ENCODE peak calls at places on chromosomes 1 and 21, in eight cellular contexts. P is AG04449, D is cardiac fibroblast, J is colonic mucosa, C is adrenal gland, A is psoas muscle, Q is BJ, V is epithelial cell of esophagus. S is an unnamed sample.

GRCh38 chr1:245205396-245205795 is 50.6 kb downstream of the KIF26B start:
- DNase-seq in Q (no peak), P (no peak), D (no peak), V (no peak), C (no peak), J (no peak), A (no peak), S (no peak)

GRCh38 chr1:226217273-226217672 is 6.2 kb upstream of the MIXL1 start:
- DNase-seq in A (no peak), D (peak), V (no peak), C (no peak), P (no peak), Q (no peak), J (no peak), S (no peak)

GRCh38 chr1:59596432-59596831 is 218.3 kb upstream of the HOOK1 start:
- DNase-seq in P (no peak), D (peak), Q (peak), V (peak), A (no peak), J (no peak), C (no peak), S (peak)

GRCh38 chr1:229855999-229856650 is 210.9 kb upstream of the GALNT2 start:
- DNase-seq in Q (no peak), D (no peak), P (no peak), A (no peak), J (no peak), C (no peak), V (no peak), S (no peak)

GRCh38 chr1:156494309-156494895 is 6.2 kb downstream of the MEF2D start:
- DNase-seq in D (no peak), A (peak), P (no peak), V (no peak), Q (no peak), J (no peak), C (peak), S (no peak)

GRCh38 chr1:205983925-205984725 is 19.1 kb downstream of the RAB7B start:
- DNase-seq in Q (no peak), D (peak), J (peak), P (no peak), C (peak), V (peak), A (peak), S (no peak)

GRCh38 chr1:46301406-46302090 is 1.9 kb downstream of the LRRC41 start:
- DNase-seq in P (no peak), D (peak), Q (no peak), C (peak), A (peak), V (peak), J (peak), S (peak)

GRCh38 chr1:148263128-148263905 is 111.2 kb upstream of the NBPF11 start:
- DNase-seq in P (no peak), C (peak), V (peak), A (peak), J (peak), Q (no peak), D (peak), S (no peak)

GRCh38 chr1:219903353-219903871 is 24.9 kb downstream of the SLC30A10 start:
- DNase-seq in P (no peak), Q (no peak), A (no peak), D (no peak), V (no peak), C (no peak), J (no peak), S (no peak)

GRCh38 chr1:243271990-243272389 is 16.1 kb downstream of the SDCCAG8 start:
- DNase-seq in A (no peak), P (no peak), D (no peak), C (no peak), Q (no peak), V (no peak), J (no peak), S (no peak)

GRCh38 chr1:3530086-3530930 is 75.8 kb downstream of the ARHGEF16 start:
- DNase-seq in D (no peak), V (peak), C (no peak), A (no peak), J (peak), Q (no peak), P (no peak), S (no peak)

GRCh38 chr1:25232866-25233784 is 823 bp upstream of the SYF2 start:
- DNase-seq in Q (no peak), V (peak), J (peak), C (peak), A (peak), P (peak), D (peak), S (peak)

GRCh38 chr1:180940445-180940844 is 27.7 kb downstream of the KIAA1614 start:
- DNase-seq in Q (no peak), D (no peak), A (no peak), J (no peak), C (no peak), V (no peak), P (no peak), S (no peak)

GRCh38 chr1:202135221-202135721 is 9.3 kb downstream of the ARL8A start:
- DNase-seq in J (peak), P (no peak), D (peak), C (peak), Q (no peak), A (no peak), V (peak), S (peak)

GRCh38 chr21:25967566-25968438 is 202.8 kb downstream of the APP start:
- DNase-seq in J (no peak), A (no peak), P (no peak), Q (no peak), V (peak), D (peak), C (no peak), S (no peak)

GRCh38 chr1:229579101-229579651 is 20.7 kb upstream of the ABCB10 start:
- DNase-seq in P (no peak), D (peak), J (no peak), A (no peak), V (peak), Q (no peak), C (peak), S (no peak)

GRCh38 chr1:14254184-14254583 is 344.3 kb upstream of the KAZN start:
- DNase-seq in J (no peak), V (no peak), C (no peak), D (peak), Q (no peak), P (no peak), A (no peak), S (no peak)

GRCh38 chr1:100927276-100927675 is 31.4 kb downstream of the SLC30A7 start:
- DNase-seq in Q (no peak), A (no peak), D (no peak), J (no peak), P (no peak), C (no peak), V (peak), S (no peak)

GRCh38 chr1:32400876-32401631 is 6.8 kb upstream of the BSDC1 start:
- DNase-seq in J (peak), V (peak), P (peak), D (peak), C (peak), Q (peak), A (peak), S (peak)

GRCh38 chr1:24438423-24438901 is 22.9 kb downstream of the NIPAL3 start:
- DNase-seq in Q (no peak), D (peak), A (peak), C (no peak), J (no peak), P (no peak), V (no peak), S (no peak)

GRCh38 chr1:169866577-169866976 is 27.1 kb downstream of the SCYL3 start:
- DNase-seq in V (no peak), Q (no peak), D (no peak), C (no peak), A (no peak), J (no peak), P (no peak), S (no peak)

GRCh38 chr1:225602590-225603206 is 50.2 kb downstream of the ENAH start:
- DNase-seq in C (no peak), A (no peak), D (no peak), V (no peak), J (no peak), P (no peak), Q (no peak), S (no peak)

GRCh38 chr1:8412183-8412831 is 94.4 kb downstream of the SLC45A1 start:
- DNase-seq in V (peak), J (no peak), P (peak), A (no peak), Q (peak), D (peak), C (peak), S (no peak)

GRCh38 chr1:196075621-196076020 is 532.6 kb downstream of the KCNT2 start:
- DNase-seq in P (no peak), A (no peak), C (no peak), V (no peak), D (no peak), J (no peak), Q (no peak), S (no peak)

GRCh38 chr1:77378723-77379533 is 97.1 kb downstream of the AK5 start:
- DNase-seq in J (no peak), A (no peak), V (no peak), Q (no peak), D (peak), P (no peak), C (no peak), S (no peak)

GRCh38 chr1:68225781-68226180 is 6.5 kb downstream of the WLS start:
- DNase-seq in Q (no peak), C (no peak), J (no peak), V (peak), P (no peak), A (no peak), D (no peak), S (no peak)

GRCh38 chr1:224565186-224565585 is 50.9 kb upstream of the CNIH3 start:
- DNase-seq in A (peak), P (peak), C (peak), D (peak), Q (peak), J (no peak), V (peak), S (no peak)

GRCh38 chr1:30928789-30929134 is 20.2 kb upstream of the SDC3 start:
- DNase-seq in A (no peak), D (no peak), V (no peak), C (no peak), P (no peak), Q (no peak), J (no peak), S (no peak)

GRCh38 chr1:30930631-30931173 is 22.1 kb upstream of the SDC3 start:
- DNase-seq in A (no peak), P (no peak), C (no peak), V (no peak), D (no peak), J (no peak), Q (no peak), S (no peak)

GRCh38 chr1:30928171-30928570 is 19.6 kb upstream of the SDC3 start:
- DNase-seq in A (no peak), P (no peak), V (no peak), C (no peak), D (no peak), Q (no peak), J (no peak), S (no peak)

GRCh38 chr1:30929944-30930525 is 21.5 kb upstream of the SDC3 start:
- DNase-seq in C (no peak), V (no peak), D (no peak), A (no peak), P (no peak), Q (no peak), J (no peak), S (no peak)

DNA sequence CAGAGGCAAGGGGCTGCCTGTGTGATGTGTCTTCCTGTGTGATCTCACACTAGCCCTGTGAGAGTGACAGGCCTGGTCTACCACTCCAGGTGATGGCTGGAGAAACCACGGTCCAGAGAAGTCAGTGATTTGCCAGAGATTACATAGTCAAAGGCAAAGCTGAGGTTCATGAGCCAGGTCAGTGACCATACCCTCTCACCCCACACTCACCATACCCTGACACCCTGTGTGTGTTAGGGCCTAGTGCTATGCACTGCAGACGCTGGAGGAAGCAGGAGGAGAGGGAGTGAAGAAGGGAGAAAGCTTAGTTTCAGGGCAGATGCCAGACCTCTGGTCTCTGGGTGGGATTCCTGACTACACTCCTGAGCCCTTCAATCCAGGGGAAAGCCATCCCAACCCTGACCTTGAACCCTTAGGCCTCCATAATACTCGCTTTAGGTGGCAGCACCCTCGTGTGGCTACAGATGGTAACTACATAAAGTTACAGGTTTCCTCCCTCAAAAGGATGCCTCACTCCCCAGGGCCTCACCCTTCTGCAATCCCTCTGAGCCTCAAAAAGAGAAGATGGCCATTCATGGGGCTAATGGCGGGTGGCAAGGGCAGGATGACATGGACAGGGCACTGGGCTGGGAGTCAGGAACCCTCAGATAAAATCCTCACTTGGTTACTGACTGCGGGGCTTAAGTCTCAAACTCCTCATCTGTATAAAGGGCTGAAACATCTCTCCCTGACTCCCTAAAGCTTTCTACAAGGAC is 20.8 kb upstream of the SDC3 start:
- DNase-seq in D (peak), V (peak), C (peak), P (no peak), Q (no peak), A (no peak), J (peak), S (no peak)
- TF ChIP-seq CTCF in D (peak), V (peak), C (peak), P (peak), Q (peak), A (peak), J (peak), S (peak)

GRCh38 chr1:211648980-211649934 is 26.2 kb downstream of the NEK2 start:
- DNase-seq in V (no peak), P (no peak), J (peak), C (no peak), Q (no peak), D (peak), A (no peak), S (no peak)
- TF ChIP-seq CTCF in V (no peak), P (peak), J (no peak), C (peak), Q (peak), D (no peak), A (no peak), S (no peak)

GRCh38 chr1:112927462-112927971 is 28.5 kb downstream of the SLC16A1 start:
- DNase-seq in V (no peak), Q (no peak), C (no peak), A (no peak), D (no peak), J (no peak), P (no peak), S (no peak)

GRCh38 chr1:112923956-112924349 is 32.0 kb downstream of the SLC16A1 start:
- DNase-seq in C (no peak), D (no peak), J (no peak), A (no peak), V (no peak), P (no peak), Q (no peak), S (no peak)

GRCh38 chr1:112923234-112923955 is 32.6 kb downstream of the SLC16A1 start:
- DNase-seq in J (no peak), V (no peak), A (no peak), Q (no peak), D (no peak), P (no peak), C (no peak), S (no peak)

GRCh38 chr1:112926858-112927257 is 29.1 kb downstream of the SLC16A1 start:
- DNase-seq in V (no peak), Q (no peak), P (no peak), J (no peak), A (no peak), D (no peak), C (no peak), S (no peak)

DNA sequence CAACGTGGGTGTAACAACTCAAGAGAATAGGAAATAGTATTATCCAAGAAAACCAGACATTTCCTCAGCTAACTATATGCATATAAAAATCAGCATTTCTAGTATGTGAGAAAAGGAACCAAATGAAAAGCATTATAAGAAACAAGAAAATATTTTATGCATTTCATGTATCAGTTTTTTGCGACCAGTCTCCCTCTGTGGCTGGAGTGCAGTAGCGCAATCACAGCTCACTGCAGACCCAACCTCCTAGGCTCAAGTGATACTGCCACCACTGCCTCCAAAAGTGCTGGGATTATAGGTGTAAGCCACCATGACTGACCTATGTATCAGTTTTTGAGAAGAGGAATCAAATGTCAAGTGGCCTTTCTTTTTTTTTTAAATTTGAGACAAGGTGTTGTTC is 31.0 kb downstream of the SLC16A1 start:
- DNase-seq in A (no peak), C (no peak), Q (no peak), V (no peak), D (no peak), J (no peak), P (no peak), S (no peak)
- TF ChIP-seq CTCF in A (no peak), C (no peak), Q (peak), V (peak), D (no peak), J (no peak), P (no peak), S (no peak)

GRCh38 chr21:14383596-14384210 is 757 bp upstream of the HSPA13 start:
- DNase-seq in A (no peak), V (no peak), J (no peak), D (peak), Q (no peak), P (no peak), C (peak), S (no peak)
- TF ChIP-seq CTCF in A (no peak), V (no peak), J (no peak), D (no peak), Q (peak), P (peak), C (no peak), S (no peak)

DNA sequence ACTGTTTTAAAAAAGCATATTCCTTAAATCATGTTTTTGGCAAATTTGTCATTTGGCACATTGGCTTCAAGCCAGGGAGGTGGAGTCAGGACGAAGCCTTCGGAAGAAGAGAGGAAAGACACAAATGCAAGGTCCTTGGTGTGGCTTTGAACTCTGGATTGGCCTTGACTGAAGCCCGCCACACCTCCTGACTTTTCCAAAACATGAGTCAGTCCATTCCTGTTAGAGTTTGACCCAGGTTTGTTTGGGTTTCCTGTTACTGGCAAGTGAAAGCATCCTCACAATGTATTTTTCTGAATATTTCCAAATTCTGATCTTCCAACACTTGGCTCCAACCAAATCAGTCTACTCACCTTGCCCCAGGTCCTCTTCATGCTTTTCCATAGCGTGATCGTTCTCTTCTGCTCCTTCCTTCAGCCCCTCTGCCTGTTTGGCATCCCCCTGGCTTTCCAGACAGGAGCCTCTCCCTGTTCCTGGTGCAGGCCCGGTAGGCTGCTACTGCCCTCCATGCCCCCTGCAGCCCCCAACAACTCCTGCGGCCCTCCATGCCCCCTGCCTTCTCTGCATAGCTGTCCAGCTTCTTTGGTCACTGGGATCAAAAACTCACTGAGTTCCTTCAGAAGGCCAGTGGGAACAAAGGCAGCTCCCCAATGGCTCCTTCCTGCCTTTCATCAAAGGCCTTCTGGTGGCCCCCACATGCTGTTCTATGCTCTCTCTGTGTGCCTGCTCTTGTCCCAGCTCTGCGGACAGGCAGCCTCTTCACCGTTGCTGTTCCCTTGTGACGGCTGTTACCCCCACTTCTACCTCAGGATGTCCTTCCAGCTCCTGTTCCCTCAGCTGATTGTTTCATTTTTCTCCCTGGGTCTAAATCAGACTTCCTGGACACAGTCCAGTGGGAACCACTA is 30.4 kb upstream of the SLC30A1 start:
- DNase-seq in A (no peak), D (peak), P (no peak), Q (no peak), J (peak), V (peak), C (peak), S (no peak)
- TF ChIP-seq CTCF in A (no peak), D (no peak), P (no peak), Q (no peak), J (no peak), V (no peak), C (no peak), S (no peak)

DNA sequence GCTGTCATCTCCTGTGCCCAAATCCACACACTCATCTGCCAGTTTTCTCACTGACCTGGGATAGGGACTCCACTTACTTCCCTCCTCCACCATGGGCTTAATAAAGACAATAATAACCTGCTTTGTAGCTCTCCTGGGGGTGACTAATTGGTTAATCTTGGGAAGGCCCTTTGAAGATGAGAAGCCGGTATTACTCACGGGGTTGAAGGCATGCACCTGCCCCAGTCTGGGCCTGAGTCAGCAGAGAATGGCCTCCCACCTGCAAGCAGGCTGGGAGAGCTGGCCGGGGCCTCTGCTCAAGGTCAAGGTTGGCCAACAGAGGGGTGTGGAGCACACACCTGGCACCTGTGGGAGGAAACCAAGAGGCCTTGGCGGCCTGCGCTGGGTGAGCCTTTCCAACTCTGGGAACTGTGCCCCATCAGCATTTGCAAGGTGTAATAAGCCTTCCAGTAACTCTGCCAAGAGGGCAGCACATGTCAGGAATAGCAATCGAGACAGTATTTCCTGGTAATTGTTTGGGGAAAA is 49.1 kb downstream of the TOMM20 start:
- DNase-seq in V (peak), Q (no peak), D (no peak), C (peak), J (peak), P (no peak), A (peak), S (no peak)
- TF ChIP-seq CTCF in V (no peak), Q (no peak), D (no peak), C (no peak), J (no peak), P (no peak), A (no peak), S (no peak)

GRCh38 chr1:50348449-50349241 is 74.6 kb downstream of the DMRTA2 start:
- DNase-seq in Q (peak), A (no peak), P (peak), C (peak), V (peak), D (peak), J (peak), S (peak)
- TF ChIP-seq CTCF in Q (peak), A (peak), P (peak), C (peak), V (peak), D (peak), J (peak), S (peak)